ENCODE peak calls at places on chromosomes 4 and X, in five cellular contexts. One of them, this sample, is unnamed.

GRCh38 chr4:86098691-86099090 is 261.2 kb downstream of the MAPK10 start:
- DNase-seq in K562: no peak
- DNase-seq in GM12878: no peak
- DNase-seq in endothelial cell of umbilical vein: no peak
- DNase-seq in HCT116: no peak
- DNase-seq in this sample: no peak

GRCh38 chrX:110173192-110174175 is 144.4 kb downstream of the AMMECR1 start:
- DNase-seq in K562: no peak
- DNase-seq in HCT116: no peak
- DNase-seq in endothelial cell of umbilical vein: peak
- DNase-seq in GM12878: no peak
- DNase-seq in this sample: no peak

GRCh38 chrX:119790977-119791436 is 423 bp downstream of the RPL39 start:
- DNase-seq in GM12878: no peak
- DNase-seq in HCT116: no peak
- DNase-seq in K562: no peak
- DNase-seq in endothelial cell of umbilical vein: peak
- DNase-seq in this sample: peak

GRCh38 chrX:642436-643210 is 12.0 kb downstream of the SHOX start:
- DNase-seq in GM12878: no peak
- DNase-seq in endothelial cell of umbilical vein: no peak
- DNase-seq in K562: no peak
- DNase-seq in HCT116: no peak
- DNase-seq in this sample: no peak

GRCh38 chrX:97931586-97931985 is 1047.9 kb downstream of the RPA4 start:
- DNase-seq in HCT116: no peak
- DNase-seq in GM12878: no peak
- DNase-seq in endothelial cell of umbilical vein: no peak
- DNase-seq in K562: no peak
- DNase-seq in this sample: no peak

GRCh38 chr4:1027916-1028240 is 16.5 kb downstream of the FGFRL1 start:
- DNase-seq in K562: peak
- DNase-seq in HCT116: no peak
- DNase-seq in GM12878: no peak
- DNase-seq in endothelial cell of umbilical vein: no peak
- DNase-seq in this sample: no peak

GRCh38 chr4:184763150-184763780 is 29.4 kb upstream of the CENPU start:
- DNase-seq in endothelial cell of umbilical vein: no peak
- DNase-seq in K562: no peak
- DNase-seq in HCT116: no peak
- DNase-seq in GM12878: no peak
- DNase-seq in this sample: no peak

GRCh38 chr4:126869967-126870366 is 762.8 kb upstream of the INTU start:
- DNase-seq in endothelial cell of umbilical vein: no peak
- DNase-seq in GM12878: no peak
- DNase-seq in K562: no peak
- DNase-seq in HCT116: no peak
- DNase-seq in this sample: no peak

GRCh38 chrX:130715299-130715698 is 187.7 kb downstream of the ENOX2 start:
- DNase-seq in K562: no peak
- DNase-seq in GM12878: no peak
- DNase-seq in endothelial cell of umbilical vein: no peak
- DNase-seq in HCT116: no peak
- DNase-seq in this sample: no peak

GRCh38 chrX:114924846-114925245 is 92.6 kb downstream of the IL13RA2 start:
- DNase-seq in endothelial cell of umbilical vein: no peak
- DNase-seq in K562: no peak
- DNase-seq in GM12878: no peak
- DNase-seq in HCT116: no peak
- DNase-seq in this sample: no peak

GRCh38 chrX:152245231-152245630 is 106.9 kb upstream of the MAGEA10 start:
- DNase-seq in K562: no peak
- DNase-seq in HCT116: no peak
- DNase-seq in GM12878: no peak
- DNase-seq in endothelial cell of umbilical vein: no peak
- DNase-seq in this sample: no peak

GRCh38 chr4:101271516-101271915 is 75.8 kb downstream of the PPP3CA start:
- DNase-seq in HCT116: no peak
- DNase-seq in endothelial cell of umbilical vein: peak
- DNase-seq in GM12878: no peak
- DNase-seq in K562: no peak
- DNase-seq in this sample: no peak

GRCh38 chr4:84681488-84682274 is 98.8 kb downstream of the CDS1 start:
- DNase-seq in GM12878: no peak
- DNase-seq in endothelial cell of umbilical vein: peak
- DNase-seq in HCT116: no peak
- DNase-seq in K562: no peak
- DNase-seq in this sample: no peak

GRCh38 chr4:2803624-2804448 is 11.0 kb downstream of the SH3BP2 start:
- DNase-seq in endothelial cell of umbilical vein: no peak
- DNase-seq in GM12878: no peak
- DNase-seq in K562: peak
- DNase-seq in HCT116: peak
- DNase-seq in this sample: peak

GRCh38 chr4:65798498-65799127 is 128.3 kb upstream of the EPHA5 start:
- DNase-seq in GM12878: no peak
- DNase-seq in endothelial cell of umbilical vein: no peak
- DNase-seq in K562: no peak
- DNase-seq in HCT116: no peak
- DNase-seq in this sample: no peak

GRCh38 chr4:118360101-118360500 is 7.3 kb upstream of the PRSS12 start:
- DNase-seq in GM12878: no peak
- DNase-seq in K562: no peak
- DNase-seq in HCT116: no peak
- DNase-seq in endothelial cell of umbilical vein: no peak
- DNase-seq in this sample: no peak

GRCh38 chrX:71492086-71493065 is 40.5 kb upstream of the OGT start:
- DNase-seq in GM12878: no peak
- DNase-seq in K562: no peak
- DNase-seq in HCT116: no peak
- DNase-seq in endothelial cell of umbilical vein: peak
- DNase-seq in this sample: peak

GRCh38 chr4:174538876-174539250 is 16.6 kb upstream of the HPGD start:
- DNase-seq in HCT116: no peak
- DNase-seq in endothelial cell of umbilical vein: no peak
- DNase-seq in GM12878: no peak
- DNase-seq in K562: no peak
- DNase-seq in this sample: no peak

GRCh38 chr4:150867148-150867547 is 147.9 kb downstream of the LRBA start:
- DNase-seq in K562: peak
- DNase-seq in HCT116: peak
- DNase-seq in GM12878: peak
- DNase-seq in endothelial cell of umbilical vein: peak
- DNase-seq in this sample: no peak

GRCh38 chr4:16897991-16898827 is at the start of gene LDB2:
- DNase-seq in GM12878: no peak
- DNase-seq in K562: no peak
- DNase-seq in HCT116: no peak
- DNase-seq in endothelial cell of umbilical vein: peak
- DNase-seq in this sample: peak

GRCh38 chr4:125314676-125315570 is at the start of gene FAT4:
- DNase-seq in HCT116: peak
- DNase-seq in GM12878: no peak
- DNase-seq in endothelial cell of umbilical vein: peak
- DNase-seq in K562: peak
- DNase-seq in this sample: peak

GRCh38 chr4:185914583-185915199 is 102.7 kb upstream of the SORBS2 start:
- DNase-seq in endothelial cell of umbilical vein: peak
- DNase-seq in GM12878: no peak
- DNase-seq in HCT116: no peak
- DNase-seq in K562: no peak
- DNase-seq in this sample: no peak

GRCh38 chr4:114867291-114867690 is 246.1 kb downstream of the NDST4 start:
- DNase-seq in endothelial cell of umbilical vein: no peak
- DNase-seq in K562: no peak
- DNase-seq in HCT116: no peak
- DNase-seq in GM12878: no peak
- DNase-seq in this sample: no peak

GRCh38 chr4:100960232-100960631 is 387.1 kb downstream of the PPP3CA start:
- DNase-seq in endothelial cell of umbilical vein: no peak
- DNase-seq in HCT116: no peak
- DNase-seq in GM12878: no peak
- DNase-seq in K562: no peak
- DNase-seq in this sample: no peak

GRCh38 chr4:10655968-10656367 is 28.6 kb downstream of the CLNK start:
- DNase-seq in GM12878: no peak
- DNase-seq in K562: no peak
- DNase-seq in endothelial cell of umbilical vein: peak
- DNase-seq in HCT116: no peak
- DNase-seq in this sample: no peak

GRCh38 chr4:48248559-48248953 is 21.1 kb downstream of the TEC start:
- DNase-seq in endothelial cell of umbilical vein: no peak
- DNase-seq in GM12878: no peak
- DNase-seq in HCT116: no peak
- DNase-seq in K562: no peak
- DNase-seq in this sample: no peak

GRCh38 chrX:28920554-28920953 is 333.3 kb downstream of the IL1RAPL1 start:
- DNase-seq in HCT116: no peak
- DNase-seq in K562: no peak
- DNase-seq in endothelial cell of umbilical vein: peak
- DNase-seq in GM12878: no peak
- DNase-seq in this sample: no peak

DNA sequence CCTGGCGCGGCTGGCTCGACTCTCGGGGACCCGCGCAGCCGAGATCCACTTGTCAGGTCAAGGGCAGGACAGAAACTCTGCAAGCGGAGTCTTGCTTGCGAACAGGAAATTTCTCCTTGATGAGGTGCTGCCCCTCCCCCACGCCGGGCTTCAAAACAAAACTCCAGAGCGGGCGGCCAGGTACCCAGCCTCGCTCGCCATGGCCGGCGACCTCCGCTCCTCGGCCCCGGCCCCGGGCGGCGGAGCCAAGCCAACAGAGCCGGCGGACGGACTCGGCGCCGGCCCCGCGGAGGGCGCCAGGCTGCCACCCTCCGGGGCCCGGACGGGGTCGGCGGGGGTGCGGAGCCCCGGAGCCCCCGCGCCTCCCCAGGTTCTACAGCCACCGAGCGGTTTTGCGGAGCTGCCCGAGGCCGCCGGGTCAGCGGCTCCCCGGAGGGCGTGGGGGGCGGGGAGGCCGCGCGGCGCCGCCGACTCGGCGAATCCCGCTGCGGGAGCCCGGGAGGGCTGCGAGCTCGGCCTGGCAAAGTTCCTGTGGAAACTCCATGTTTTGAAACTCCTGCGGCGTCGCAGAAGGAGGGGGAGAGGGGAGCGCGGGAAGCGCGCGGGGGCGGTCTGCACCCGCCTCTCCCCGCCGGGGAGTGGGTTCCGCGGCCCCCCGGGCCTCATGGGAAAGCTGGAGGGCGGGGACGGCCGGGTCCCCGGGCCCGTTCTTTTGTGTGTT is 11.7 kb upstream of the BCOR start:
- DNase-seq in GM12878: no peak
- DNase-seq in HCT116: no peak
- DNase-seq in endothelial cell of umbilical vein: peak
- DNase-seq in K562: peak
- DNase-seq in this sample: peak
- H3K9ac ChIP-seq in GM12878: no peak
- H3K9ac ChIP-seq in HCT116: peak
- H3K9ac ChIP-seq in endothelial cell of umbilical vein: peak
- H3K9ac ChIP-seq in K562: peak
- H3K9ac ChIP-seq in this sample: no peak

GRCh38 chr4:52670121-52670520 is 11.0 kb upstream of the USP46 start:
- DNase-seq in K562: no peak
- DNase-seq in endothelial cell of umbilical vein: no peak
- DNase-seq in GM12878: no peak
- DNase-seq in HCT116: no peak
- DNase-seq in this sample: no peak

GRCh38 chr4:52661966-52662705 is 3.0 kb upstream of the USP46 start:
- DNase-seq in K562: no peak
- DNase-seq in GM12878: no peak
- DNase-seq in HCT116: no peak
- DNase-seq in endothelial cell of umbilical vein: no peak
- DNase-seq in this sample: no peak

GRCh38 chr4:52664479-52664878 is 5.4 kb upstream of the USP46 start:
- DNase-seq in GM12878: no peak
- DNase-seq in K562: no peak
- DNase-seq in HCT116: no peak
- DNase-seq in endothelial cell of umbilical vein: no peak
- DNase-seq in this sample: no peak

GRCh38 chr4:52660643-52661042 is 1.5 kb upstream of the USP46 start:
- DNase-seq in endothelial cell of umbilical vein: no peak
- DNase-seq in GM12878: no peak
- DNase-seq in K562: no peak
- DNase-seq in HCT116: no peak
- DNase-seq in this sample: no peak

DNA sequence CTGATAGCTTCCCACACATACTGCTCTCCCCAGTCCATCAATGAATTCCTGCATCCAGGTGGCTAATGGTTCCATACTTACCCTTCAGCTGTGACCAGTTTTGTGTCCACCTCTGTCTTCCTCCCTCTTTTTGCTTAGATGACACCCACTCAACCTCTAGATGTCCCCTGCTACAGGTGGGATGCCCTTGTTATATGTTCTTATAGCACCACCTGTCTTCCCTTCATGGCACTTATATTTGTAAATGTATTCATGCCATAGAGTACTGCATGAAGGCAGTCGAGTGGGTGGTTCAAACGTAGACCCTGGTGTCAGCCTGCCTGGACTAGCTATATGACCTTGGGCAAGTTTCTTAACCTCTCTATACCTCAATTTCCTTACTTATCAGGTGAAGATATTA is 6.5 kb upstream of the USP46 start:
- DNase-seq in K562: no peak
- DNase-seq in endothelial cell of umbilical vein: peak
- DNase-seq in GM12878: no peak
- DNase-seq in HCT116: peak
- DNase-seq in this sample: no peak
- TF ChIP-seq CTCF in K562: peak
- TF ChIP-seq CTCF in endothelial cell of umbilical vein: no peak
- TF ChIP-seq CTCF in GM12878: peak
- TF ChIP-seq CTCF in HCT116: peak
- TF ChIP-seq CTCF in this sample: no peak

GRCh38 chr4:106587558-106587957 is 219.0 kb upstream of the GIMD1 start:
- DNase-seq in K562: no peak
- DNase-seq in GM12878: no peak
- DNase-seq in HCT116: no peak
- DNase-seq in endothelial cell of umbilical vein: peak
- DNase-seq in this sample: no peak
- H3K9ac ChIP-seq in K562: no peak
- H3K9ac ChIP-seq in GM12878: no peak
- H3K9ac ChIP-seq in HCT116: no peak
- H3K9ac ChIP-seq in endothelial cell of umbilical vein: peak
- H3K9ac ChIP-seq in this sample: no peak

DNA sequence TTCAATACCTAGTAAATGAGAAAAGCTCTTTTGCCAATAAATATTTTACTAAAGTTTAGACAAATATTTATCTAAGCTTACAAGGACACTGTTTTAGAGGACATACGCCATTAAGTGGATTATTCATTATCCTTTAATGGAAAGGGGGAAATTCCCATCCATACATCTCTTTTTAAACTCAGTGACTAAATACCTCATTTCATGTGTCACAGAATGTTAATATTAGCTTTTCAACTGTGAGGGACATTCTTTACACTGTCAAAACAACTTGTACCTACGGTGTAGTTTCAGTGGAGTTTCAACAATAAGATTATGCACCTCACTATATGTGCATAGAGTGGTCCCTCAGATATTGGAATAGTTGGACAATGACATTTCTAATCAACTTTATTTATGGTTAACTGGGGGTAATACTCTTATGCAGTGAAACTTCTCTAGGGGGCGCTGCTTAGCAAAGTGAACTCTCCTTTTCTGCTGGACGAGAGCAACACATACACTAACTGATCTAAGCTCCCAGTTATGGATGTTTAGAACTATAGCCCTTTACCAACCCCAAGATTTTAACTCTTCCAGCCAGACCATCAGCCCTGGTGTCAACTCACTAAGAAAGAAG is 9.7 kb downstream of the HS6ST2 start:
- DNase-seq in K562: peak
- DNase-seq in GM12878: no peak
- DNase-seq in HCT116: peak
- DNase-seq in endothelial cell of umbilical vein: no peak
- DNase-seq in this sample: no peak
- TF ChIP-seq CTCF in K562: peak
- TF ChIP-seq CTCF in GM12878: peak
- TF ChIP-seq CTCF in HCT116: peak
- TF ChIP-seq CTCF in endothelial cell of umbilical vein: peak
- TF ChIP-seq CTCF in this sample: no peak

This sample was measured in kidney.